ENCODE peak calls at places on chromosomes 4 and X, in nine cellular contexts. W, R, E, L, X, G, M, T and D are unnamed samples.

GRCh38 chr4:10123227-10124101 is 6.9 kb upstream of the WDR1 start:
- DNase-seq in L (no peak), T (no peak), W (peak), G (no peak), X (peak), E (no peak), R (peak), M (no peak), D (no peak)

GRCh38 chrX:53678667-53679066 is 7.9 kb downstream of the HUWE1 start:
- DNase-seq in E (no peak), M (no peak), X (peak), L (no peak), T (peak), G (no peak), W (peak), R (no peak), D (no peak)

GRCh38 chrX:153590961-153591956 is 7.7 kb downstream of the CCNQ start:
- DNase-seq in T (no peak), X (no peak), L (no peak), M (no peak), R (no peak), E (no peak), W (no peak), G (no peak), D (no peak)

GRCh38 chr4:44279469-44279868 is 169.1 kb downstream of the KCTD8 start:
- DNase-seq in X (no peak), G (no peak), E (no peak), W (no peak), M (no peak), R (no peak), L (no peak), T (no peak), D (no peak)

GRCh38 chr4:56129431-56129861 is 180.7 kb downstream of the CEP135 start:
- DNase-seq in T (peak), M (no peak), E (no peak), L (no peak), W (peak), X (peak), G (no peak), R (no peak), D (no peak)

GRCh38 chrX:85326234-85327059 is 53.0 kb downstream of the POF1B start:
- DNase-seq in X (no peak), L (no peak), E (no peak), G (no peak), M (no peak), T (no peak), W (no peak), R (no peak), D (no peak)

GRCh38 chr4:39469429-39470077 is 10.7 kb downstream of the LIAS start:
- DNase-seq in E (no peak), X (peak), M (peak), G (peak), L (peak), W (peak), R (peak), T (peak), D (peak)

GRCh38 chrX:150887906-150888465 is 10.5 kb downstream of the CD99L2 start:
- DNase-seq in E (no peak), L (no peak), X (no peak), G (no peak), T (no peak), W (no peak), R (no peak), M (no peak), D (peak)

GRCh38 chr4:113423631-113424030 is 337.9 kb downstream of the CAMK2D start:
- DNase-seq in T (no peak), L (no peak), R (no peak), M (no peak), G (no peak), W (no peak), E (no peak), X (no peak), D (peak)

GRCh38 chr4:12933760-12934221 is 550.3 kb downstream of the RAB28 start:
- DNase-seq in R (no peak), T (no peak), W (no peak), M (no peak), E (no peak), L (no peak), X (no peak), G (no peak), D (no peak)

GRCh38 chrX:97402333-97402732 is 518.6 kb downstream of the RPA4 start:
- DNase-seq in R (peak), G (no peak), T (no peak), W (no peak), X (peak), L (no peak), M (no peak), E (no peak), D (no peak)

GRCh38 chrX:1435241-1435900 is 17.3 kb downstream of the ASMTL start:
- DNase-seq in G (peak), L (no peak), M (no peak), X (no peak), R (no peak), W (no peak), E (no peak), T (no peak), D (no peak)

GRCh38 chrX:53318766-53319353 is 37.5 kb upstream of the IQSEC2 start:
- DNase-seq in E (no peak), X (no peak), G (no peak), R (no peak), M (no peak), T (no peak), W (no peak), L (no peak), D (no peak)

GRCh38 chr4:11423465-11423864 is 5.2 kb downstream of the HS3ST1 start:
- DNase-seq in X (peak), W (no peak), M (no peak), T (no peak), G (no peak), L (no peak), R (no peak), E (no peak), D (no peak)

GRCh38 chrX:103234869-103235268 is 20.0 kb downstream of the BEX4 start:
- DNase-seq in M (no peak), W (no peak), R (no peak), X (no peak), L (no peak), T (no peak), G (no peak), E (no peak), D (no peak)

GRCh38 chr4:8912506-8912905 is 40.9 kb upstream of the HMX1 start:
- DNase-seq in M (no peak), L (no peak), W (no peak), X (no peak), T (no peak), E (no peak), G (no peak), R (no peak), D (no peak)

GRCh38 chr4:140044314-140044991 is 109.5 kb downstream of the MAML3 start:
- DNase-seq in R (no peak), L (no peak), T (no peak), X (peak), G (no peak), E (no peak), M (peak), W (no peak), D (no peak)

GRCh38 chrX:115330498-115331138 is 41.1 kb downstream of the LUZP4 start:
- DNase-seq in X (peak), G (no peak), R (peak), L (peak), E (no peak), M (peak), T (peak), W (peak), D (peak)

DNA sequence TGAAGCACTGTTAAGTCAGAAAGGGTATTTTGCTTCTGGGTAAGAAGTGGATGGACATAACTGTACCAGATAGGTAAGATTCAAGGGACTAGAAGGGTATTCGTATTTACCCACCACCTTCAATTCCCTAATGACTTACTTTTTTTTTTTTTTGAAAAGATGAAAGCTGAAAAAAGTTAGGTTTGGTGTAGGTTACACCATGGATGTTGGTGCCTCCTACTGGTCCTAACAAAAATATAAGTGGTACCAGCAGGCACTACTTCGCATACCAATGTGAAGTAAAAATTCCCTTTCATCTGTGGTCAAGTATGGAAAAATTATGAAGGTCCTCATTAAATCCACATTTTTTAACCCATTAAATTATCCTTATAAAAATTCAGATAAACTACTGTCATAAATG is 7.2 kb downstream of the ANKRD17 start:
- DNase-seq in T (no peak), E (no peak), M (no peak), G (no peak), L (no peak), W (no peak), X (no peak), R (no peak), D (no peak)
- TF ChIP-seq CTCF in T (no peak), E (no peak), M (no peak), G (no peak), L (no peak), W (no peak), X (peak), R (no peak), D (peak)

GRCh38 chrX:68647156-68647957 is at the start of gene STARD8:
- DNase-seq in X (peak), T (no peak), G (no peak), E (no peak), L (no peak), R (peak), W (peak), M (peak), D (peak)
- TF ChIP-seq CTCF in X (peak), T (no peak), G (no peak), E (no peak), L (peak), R (no peak), W (no peak), M (peak), D (peak)

GRCh38 chr4:152936446-152937279 is 540 bp downstream of the FHDC1 start:
- DNase-seq in L (no peak), T (peak), E (no peak), R (peak), X (no peak), W (peak), G (no peak), M (peak), D (peak)
- TF ChIP-seq CTCF in L (no peak), T (no peak), E (no peak), R (no peak), X (no peak), W (no peak), G (no peak), M (no peak), D (no peak)

DNA sequence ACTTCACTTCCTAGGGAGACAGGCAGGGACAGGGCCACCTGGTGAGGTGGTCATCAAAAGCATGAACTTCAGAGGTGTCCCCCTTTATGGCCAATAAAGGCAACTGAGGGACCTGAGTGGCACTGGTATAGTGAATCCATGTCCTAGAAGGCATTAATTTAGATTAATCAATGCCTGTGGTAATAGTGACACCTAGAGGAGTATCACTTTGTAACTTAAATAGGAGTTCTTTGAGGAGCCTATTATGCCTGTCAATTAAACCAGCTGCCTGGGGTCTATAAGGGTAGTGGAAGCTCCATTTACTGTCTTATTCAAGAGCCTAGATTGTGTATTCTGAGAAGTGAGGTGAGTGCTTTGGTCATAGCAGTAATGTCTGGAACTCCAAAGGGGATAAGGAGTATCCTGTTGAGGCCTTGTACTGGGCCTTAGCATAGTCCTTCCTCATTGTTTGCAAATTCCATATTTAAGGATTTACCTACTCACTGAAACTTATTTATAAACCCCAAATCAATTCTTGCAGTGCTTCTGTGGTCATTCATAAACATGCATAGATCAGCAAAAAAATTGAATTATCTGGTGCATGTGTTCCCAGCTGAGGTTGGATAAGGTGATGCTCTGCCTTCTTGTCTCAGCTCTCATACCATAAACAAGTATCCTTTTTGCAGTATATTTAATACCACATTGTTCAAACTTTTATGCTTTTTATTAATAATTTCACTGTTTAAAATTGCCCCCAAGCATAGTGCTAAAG is 213.8 kb upstream of the RADX start:
- DNase-seq in W (no peak), R (no peak), T (no peak), L (peak), X (peak), M (no peak), G (no peak), E (no peak), D (no peak)
- TF ChIP-seq CTCF in W (peak), R (no peak), T (no peak), L (peak), X (no peak), M (no peak), G (no peak), E (no peak), D (no peak)

GRCh38 chr4:119300388-119301131 is 21.4 kb downstream of the FABP2 start:
- DNase-seq in E (peak), X (peak), R (peak), L (peak), G (peak), W (peak), M (peak), T (peak), D (peak)
- TF ChIP-seq CTCF in E (no peak), X (no peak), R (peak), L (no peak), G (no peak), W (peak), M (peak), T (no peak), D (peak)

GRCh38 chrX:38890326-38890725 is 89.1 kb downstream of the MID1IP1 start:
- DNase-seq in R (no peak), X (no peak), M (no peak), E (no peak), W (no peak), T (no peak), G (no peak), L (no peak), D (no peak)
- TF ChIP-seq CTCF in R (no peak), X (no peak), M (no peak), E (no peak), W (no peak), T (no peak), G (no peak), L (no peak), D (no peak)

GRCh38 chr4:120723986-120724385 is 198.5 kb downstream of the PRDM5 start:
- DNase-seq in M (no peak), R (no peak), T (no peak), W (no peak), E (no peak), G (no peak), X (no peak), L (no peak), D (no peak)

GRCh38 chr4:120722655-120723054 is 199.9 kb downstream of the PRDM5 start:
- DNase-seq in R (no peak), X (no peak), W (no peak), M (no peak), L (no peak), G (no peak), T (no peak), E (no peak), D (no peak)

GRCh38 chr4:120718979-120719566 is 203.5 kb downstream of the PRDM5 start:
- DNase-seq in X (peak), G (no peak), L (peak), M (peak), W (peak), T (peak), E (no peak), R (peak), D (peak)

GRCh38 chr4:120723105-120723504 is 199.4 kb downstream of the PRDM5 start:
- DNase-seq in R (peak), M (no peak), X (peak), E (no peak), T (no peak), G (no peak), W (peak), L (no peak), D (no peak)

DNA sequence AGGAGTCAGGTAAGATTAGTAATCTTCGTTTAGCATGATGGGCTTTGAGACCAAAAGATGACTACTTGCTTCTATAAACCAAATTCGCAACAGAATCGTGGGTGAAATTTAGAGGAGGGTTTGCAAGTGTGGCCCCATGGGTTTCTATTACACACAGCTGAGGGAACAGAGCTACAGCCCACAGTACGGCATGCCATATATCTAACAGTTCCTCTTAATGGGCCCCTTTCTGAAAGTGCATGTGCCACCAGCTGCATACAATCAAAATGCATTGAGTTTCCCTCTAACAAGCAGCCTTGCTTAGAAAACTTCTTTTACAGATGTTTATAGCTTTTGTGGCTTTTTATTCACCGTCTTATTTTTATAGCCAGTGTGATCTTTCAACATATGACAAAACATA is 202.2 kb downstream of the PRDM5 start:
- DNase-seq in T (peak), R (no peak), W (no peak), G (no peak), X (no peak), M (no peak), L (no peak), E (no peak), D (no peak)
- TF ChIP-seq CTCF in T (no peak), R (no peak), W (no peak), G (no peak), X (no peak), M (no peak), L (no peak), E (no peak), D (no peak)